ENCODE peak calls at places on chromosomes 16 and 17, in four cellular contexts. One of them, this sample, is unnamed. For H3K4me1, the result is how much of the 10 kb centered on the place peaks cover.

GRCh38 chr17:49676276-49676868 is 1.5 kb downstream of the SPOP start:
- DNase-seq in foreskin keratinocyte: no peak
- DNase-seq in lung: no peak
- DNase-seq in psoas muscle: no peak
- DNase-seq in this sample: no peak

GRCh38 chr16:69165584-69165983 is 21.4 kb upstream of the SNTB2 start:
- DNase-seq in psoas muscle: no peak
- DNase-seq in lung: no peak
- DNase-seq in foreskin keratinocyte: no peak
- DNase-seq in this sample: no peak

GRCh38 chr16:70737377-70738082 is 51.7 kb upstream of the MTSS2 start:
- DNase-seq in psoas muscle: peak
- DNase-seq in foreskin keratinocyte: no peak
- DNase-seq in lung: peak
- DNase-seq in this sample: peak

GRCh38 chr17:488993-489757 is 136.6 kb upstream of the RPH3AL start:
- DNase-seq in psoas muscle: no peak
- DNase-seq in foreskin keratinocyte: no peak
- DNase-seq in lung: no peak
- DNase-seq in this sample: no peak

GRCh38 chr16:81136331-81137011 is 40.3 kb upstream of the GCSH start:
- DNase-seq in psoas muscle: no peak
- DNase-seq in lung: no peak
- DNase-seq in foreskin keratinocyte: no peak
- DNase-seq in this sample: no peak

GRCh38 chr16:82082543-82083244 is 47.6 kb downstream of the HSD17B2 start:
- DNase-seq in lung: no peak
- DNase-seq in foreskin keratinocyte: peak
- DNase-seq in psoas muscle: no peak
- DNase-seq in this sample: no peak

GRCh38 chr16:54282923-54283734 is 3.5 kb downstream of the IRX3 start:
- DNase-seq in foreskin keratinocyte: no peak
- DNase-seq in lung: no peak
- DNase-seq in psoas muscle: no peak
- DNase-seq in this sample: no peak

GRCh38 chr17:59370580-59371299 is 39.3 kb downstream of the YPEL2 start:
- DNase-seq in lung: no peak
- DNase-seq in psoas muscle: peak
- DNase-seq in foreskin keratinocyte: no peak
- DNase-seq in this sample: no peak

GRCh38 chr17:58109197-58109596 is 26.0 kb downstream of the DYNLL2 start:
- DNase-seq in lung: no peak
- DNase-seq in foreskin keratinocyte: no peak
- DNase-seq in psoas muscle: no peak
- DNase-seq in this sample: no peak

GRCh38 chr16:9661336-9661735 is 520.9 kb downstream of the GRIN2A start:
- DNase-seq in foreskin keratinocyte: no peak
- DNase-seq in lung: no peak
- DNase-seq in psoas muscle: no peak
- DNase-seq in this sample: no peak

GRCh38 chr17:65231662-65232335 is 94.6 kb downstream of the RGS9 start:
- DNase-seq in psoas muscle: no peak
- DNase-seq in foreskin keratinocyte: peak
- DNase-seq in lung: peak
- DNase-seq in this sample: no peak

GRCh38 chr16:57855188-57855587 is 52.9 kb upstream of the KIFC3 start:
- DNase-seq in lung: no peak
- DNase-seq in foreskin keratinocyte: no peak
- DNase-seq in psoas muscle: no peak
- DNase-seq in this sample: no peak

GRCh38 chr16:495127-495748 is 32.3 kb upstream of the CAPN15 start:
- DNase-seq in lung: no peak
- DNase-seq in foreskin keratinocyte: no peak
- DNase-seq in psoas muscle: no peak
- DNase-seq in this sample: peak

GRCh38 chr16:34801875-34802274 is 1342.5 kb downstream of the TP53TG3F start:
- DNase-seq in psoas muscle: peak
- DNase-seq in lung: no peak
- DNase-seq in foreskin keratinocyte: no peak
- DNase-seq in this sample: peak

GRCh38 chr16:73697336-73697735 is 599.3 kb upstream of the PSMD7 start:
- DNase-seq in psoas muscle: no peak
- DNase-seq in foreskin keratinocyte: peak
- DNase-seq in lung: no peak
- DNase-seq in this sample: no peak

GRCh38 chr17:46782250-46782953 is 36.1 kb downstream of the WNT3 start:
- DNase-seq in foreskin keratinocyte: no peak
- DNase-seq in psoas muscle: no peak
- DNase-seq in lung: peak
- DNase-seq in this sample: peak

GRCh38 chr17:52986056-52986662 is 827.6 kb upstream of the CA10 start:
- DNase-seq in lung: no peak
- DNase-seq in foreskin keratinocyte: no peak
- DNase-seq in psoas muscle: no peak
- DNase-seq in this sample: no peak

GRCh38 chr16:27436921-27437650 is 35.1 kb downstream of the IL21R start:
- DNase-seq in lung: no peak
- DNase-seq in psoas muscle: no peak
- DNase-seq in foreskin keratinocyte: no peak
- DNase-seq in this sample: peak

GRCh38 chr17:28641579-28641978 is 3.4 kb downstream of the BLTP2 start:
- DNase-seq in lung: no peak
- DNase-seq in psoas muscle: no peak
- DNase-seq in foreskin keratinocyte: no peak
- DNase-seq in this sample: no peak

GRCh38 chr17:61809816-61810392 is 53.4 kb downstream of the BRIP1 start:
- DNase-seq in lung: no peak
- DNase-seq in foreskin keratinocyte: peak
- DNase-seq in psoas muscle: no peak
- DNase-seq in this sample: no peak

GRCh38 chr17:57092171-57092570 is 7.1 kb downstream of the AKAP1 start:
- DNase-seq in psoas muscle: no peak
- DNase-seq in foreskin keratinocyte: no peak
- DNase-seq in lung: no peak
- DNase-seq in this sample: no peak

GRCh38 chr16:10558746-10559641 is 21.4 kb downstream of the EMP2 start:
- DNase-seq in psoas muscle: peak
- DNase-seq in foreskin keratinocyte: no peak
- DNase-seq in lung: peak
- DNase-seq in this sample: peak

GRCh38 chr16:69934751-69935150 is 16.4 kb upstream of the CLEC18A start:
- DNase-seq in foreskin keratinocyte: no peak
- DNase-seq in psoas muscle: no peak
- DNase-seq in lung: no peak
- DNase-seq in this sample: no peak

GRCh38 chr16:69607674-69608073 is 41.9 kb downstream of the NFAT5 start:
- DNase-seq in foreskin keratinocyte: no peak
- DNase-seq in psoas muscle: no peak
- DNase-seq in lung: no peak
- DNase-seq in this sample: no peak

GRCh38 chr17:75350029-75350428 is 55.4 kb downstream of the GRB2 start:
- DNase-seq in lung: no peak
- DNase-seq in foreskin keratinocyte: no peak
- DNase-seq in psoas muscle: no peak
- DNase-seq in this sample: no peak

GRCh38 chr16:1709356-1709755 is 3.4 kb downstream of the MAPK8IP3 start:
- DNase-seq in lung: no peak
- DNase-seq in foreskin keratinocyte: no peak
- DNase-seq in psoas muscle: no peak
- DNase-seq in this sample: no peak

GRCh38 chr17:78580277-78580804 is 3.1 kb upstream of the DNAH17 start:
- DNase-seq in psoas muscle: no peak
- DNase-seq in foreskin keratinocyte: no peak
- DNase-seq in lung: no peak
- DNase-seq in this sample: no peak

GRCh38 chr16:1708768-1709180 is 2.8 kb downstream of the MAPK8IP3 start:
- DNase-seq in foreskin keratinocyte: no peak
- DNase-seq in psoas muscle: peak
- DNase-seq in lung: no peak
- DNase-seq in this sample: no peak

GRCh38 chr17:61250335-61250890 is 149.2 kb upstream of the TBX2 start:
- DNase-seq in foreskin keratinocyte: no peak
- DNase-seq in psoas muscle: no peak
- DNase-seq in lung: no peak
- DNase-seq in this sample: no peak

GRCh38 chr17:35801583-35802224 is 6.3 kb upstream of the MMP28 start:
- DNase-seq in lung: no peak
- DNase-seq in psoas muscle: peak
- DNase-seq in foreskin keratinocyte: no peak
- DNase-seq in this sample: no peak

GRCh38 chr16:19767497-19767896 is 49.4 kb downstream of the IQCK start:
- DNase-seq in lung: no peak
- DNase-seq in foreskin keratinocyte: no peak
- DNase-seq in psoas muscle: no peak
- DNase-seq in this sample: no peak

GRCh38 chr17:68399638-68400403 is 57.5 kb downstream of the WIPI1 start:
- DNase-seq in lung: peak
- DNase-seq in foreskin keratinocyte: no peak
- DNase-seq in psoas muscle: no peak
- DNase-seq in this sample: peak

GRCh38 chr16:56354746-56355145 is 70.6 kb downstream of the AMFR start:
- DNase-seq in foreskin keratinocyte: no peak
- DNase-seq in lung: no peak
- DNase-seq in psoas muscle: no peak
- DNase-seq in this sample: peak

GRCh38 chr16:24070851-24071250 is 185.3 kb upstream of the CACNG3 start:
- DNase-seq in lung: no peak
- DNase-seq in psoas muscle: no peak
- DNase-seq in foreskin keratinocyte: no peak
- DNase-seq in this sample: no peak

GRCh38 chr16:52376677-52377300 is 170.2 kb downstream of the TOX3 start:
- DNase-seq in psoas muscle: no peak
- DNase-seq in lung: no peak
- DNase-seq in foreskin keratinocyte: no peak
- DNase-seq in this sample: no peak

GRCh38 chr17:77382356-77382911 is 241.7 kb downstream of the SEC14L1 start:
- DNase-seq in foreskin keratinocyte: no peak
- DNase-seq in psoas muscle: no peak
- DNase-seq in lung: no peak
- DNase-seq in this sample: no peak

GRCh38 chr16:7437843-7438242 is 105.2 kb downstream of the RBFOX1 start:
- DNase-seq in foreskin keratinocyte: no peak
- DNase-seq in psoas muscle: no peak
- DNase-seq in lung: no peak
- DNase-seq in this sample: no peak

DNA sequence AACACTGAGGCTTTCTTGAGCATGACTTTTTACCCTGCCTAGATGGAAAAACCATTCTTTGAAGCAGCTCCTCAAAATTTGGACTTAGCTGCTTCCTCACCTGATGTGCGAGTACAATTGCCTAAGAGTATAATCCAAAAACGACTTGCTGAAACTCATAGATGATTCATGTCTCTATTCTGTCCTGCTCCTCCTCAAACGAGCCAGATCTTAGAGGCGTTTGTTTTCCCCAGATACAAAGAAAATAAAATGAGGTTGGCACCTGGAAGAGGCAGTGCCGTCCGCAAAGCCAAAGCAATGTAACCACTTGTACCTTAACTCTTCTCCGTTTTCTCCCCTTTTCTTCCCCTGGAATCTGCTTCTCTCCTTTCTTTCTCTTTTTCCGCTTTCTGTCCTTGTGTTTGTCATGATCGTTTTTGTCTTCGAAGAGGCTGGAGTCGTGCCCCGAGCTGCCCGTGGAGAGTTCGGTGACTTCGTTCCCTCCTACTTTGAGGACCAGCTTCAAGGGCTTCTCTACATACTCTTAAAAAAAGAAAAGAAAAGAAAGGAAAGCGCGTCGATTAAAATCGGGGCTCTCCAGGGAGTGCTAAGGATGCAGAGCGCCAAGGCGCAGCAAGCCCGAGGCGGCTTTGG is 895 bp downstream of the BRD7 start:
- DNase-seq in foreskin keratinocyte: peak
- DNase-seq in lung: no peak
- DNase-seq in psoas muscle: no peak
- DNase-seq in this sample: no peak
- H3K27ac ChIP-seq in foreskin keratinocyte: peak
- H3K27ac ChIP-seq in lung: peak
- H3K27ac ChIP-seq in psoas muscle: peak
- H3K27ac ChIP-seq in this sample: peak

DNA sequence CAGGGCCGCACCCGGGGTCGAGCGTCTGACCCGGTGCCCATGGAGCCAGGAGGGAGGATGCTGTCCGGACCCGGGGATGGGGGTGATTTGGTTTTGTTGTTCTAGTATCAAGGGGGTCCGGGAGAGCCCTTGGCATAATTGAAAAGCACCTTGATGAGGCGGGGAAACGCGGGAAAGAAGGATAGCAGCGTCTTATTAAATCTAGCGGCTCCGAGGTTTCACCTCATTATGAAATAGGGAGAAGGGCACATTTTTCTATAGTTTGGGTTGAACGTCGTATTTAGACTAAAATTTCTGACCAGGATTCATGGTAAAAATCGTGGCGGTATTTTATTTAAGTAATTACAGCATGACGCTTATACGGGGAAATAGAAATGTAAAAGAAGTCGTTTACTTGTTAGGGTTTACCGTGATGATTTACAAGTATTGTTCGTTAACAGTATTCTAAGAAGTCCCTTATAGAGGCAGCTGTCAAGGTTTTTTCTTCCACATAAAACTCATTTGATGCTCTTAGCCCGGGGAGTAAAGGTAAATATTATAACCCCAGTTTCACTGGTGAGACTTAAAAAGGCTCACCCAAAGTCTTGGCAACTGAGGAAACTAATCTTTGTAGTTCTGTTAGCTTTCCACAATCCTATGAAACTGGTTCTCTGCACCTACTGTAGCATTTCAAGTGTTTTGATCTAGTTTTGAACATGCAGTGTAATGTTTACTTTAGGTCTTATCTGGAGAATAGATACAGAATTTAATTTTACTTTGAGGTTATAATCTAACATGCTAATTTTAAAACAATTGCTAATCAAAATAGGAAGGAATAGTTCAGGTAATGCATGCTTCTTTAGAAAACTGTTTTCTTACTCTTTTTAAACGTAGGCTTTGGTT is 762 bp downstream of the LUC7L3 start:
- DNase-seq in lung: no peak
- DNase-seq in psoas muscle: no peak
- DNase-seq in foreskin keratinocyte: no peak
- DNase-seq in this sample: no peak
- TF ChIP-seq CTCF in lung: no peak
- TF ChIP-seq CTCF in psoas muscle: no peak
- TF ChIP-seq CTCF in foreskin keratinocyte: no peak
- TF ChIP-seq CTCF in this sample: no peak

GRCh38 chr16:85378145-85379040 is 234.7 kb upstream of the GSE1 start:
- DNase-seq in psoas muscle: no peak
- DNase-seq in foreskin keratinocyte: no peak
- DNase-seq in lung: no peak
- DNase-seq in this sample: no peak
- H3K4me1 ChIP-seq in psoas muscle: under half
- H3K4me1 ChIP-seq in foreskin keratinocyte: under half
- H3K4me1 ChIP-seq in lung: under half
- H3K4me1 ChIP-seq in this sample: under half

DNA sequence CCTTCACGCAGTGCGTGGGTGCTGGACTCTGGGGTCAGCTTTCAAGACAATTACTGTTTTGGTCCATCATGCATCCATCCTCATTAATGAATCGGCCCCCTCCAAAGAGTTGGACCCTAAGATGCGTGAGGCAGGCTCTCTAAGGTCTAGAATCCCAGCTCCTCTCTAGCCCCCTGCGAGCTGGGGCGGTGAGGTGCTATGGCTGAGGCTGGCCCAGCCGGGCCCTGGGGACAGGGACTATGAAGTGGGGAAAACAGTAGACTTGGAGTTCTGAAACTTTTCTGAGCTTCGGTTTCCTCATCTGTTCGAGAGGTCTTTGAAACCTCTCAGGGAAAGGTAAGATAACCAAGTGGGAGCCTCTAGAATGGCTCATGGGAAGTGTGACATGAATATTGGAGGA is 1.6 kb downstream of the SH2B1 start:
- DNase-seq in psoas muscle: no peak
- DNase-seq in lung: no peak
- DNase-seq in foreskin keratinocyte: no peak
- DNase-seq in this sample: no peak
- H3K27ac ChIP-seq in psoas muscle: peak
- H3K27ac ChIP-seq in lung: no peak
- H3K27ac ChIP-seq in foreskin keratinocyte: no peak
- H3K27ac ChIP-seq in this sample: no peak